ENCODE peak calls at places on chromosomes 2 and 18, in nine cellular contexts. One of them, this sample, is unnamed.

GRCh38 chr2:131132729-131133128 is 27.6 kb downstream of the PLEKHB2 start:
- DNase-seq in midbrain: no peak
- DNase-seq in mucosa of gallbladder: no peak
- DNase-seq in stimulated activated CD8-positive, alpha-beta memory T cell treated with anti-CD3 and anti-CD28 coated beads, Interleukin-15, amount 100 ng/mL, for 4 hours: no peak
- DNase-seq in Peyer's patch: no peak
- DNase-seq in T-helper 1 cell: no peak
- DNase-seq in A172: no peak
- DNase-seq in AG04450: no peak
- DNase-seq in Caki2: no peak
- DNase-seq in this sample: no peak

GRCh38 chr2:96771792-96772618 is 11.3 kb downstream of the CNNM4 start:
- DNase-seq in midbrain: no peak
- DNase-seq in mucosa of gallbladder: peak; percentile 55
- DNase-seq in stimulated activated CD8-positive, alpha-beta memory T cell treated with anti-CD3 and anti-CD28 coated beads, Interleukin-15, amount 100 ng/mL, for 4 hours: no peak
- DNase-seq in Peyer's patch: no peak
- DNase-seq in T-helper 1 cell: no peak
- DNase-seq in A172: no peak
- DNase-seq in AG04450: no peak
- DNase-seq in Caki2: no peak
- DNase-seq in this sample: no peak

GRCh38 chr2:10897956-10898355 is 13.8 kb upstream of the KCNF1 start:
- DNase-seq in midbrain: no peak
- DNase-seq in mucosa of gallbladder: no peak
- DNase-seq in stimulated activated CD8-positive, alpha-beta memory T cell treated with anti-CD3 and anti-CD28 coated beads, Interleukin-15, amount 100 ng/mL, for 4 hours: no peak
- DNase-seq in Peyer's patch: no peak
- DNase-seq in T-helper 1 cell: no peak
- DNase-seq in A172: no peak
- DNase-seq in AG04450: no peak
- DNase-seq in Caki2: no peak
- DNase-seq in this sample: no peak

GRCh38 chr2:221791840-221792239 is 219.7 kb upstream of the EPHA4 start:
- DNase-seq in midbrain: no peak
- DNase-seq in mucosa of gallbladder: no peak
- DNase-seq in stimulated activated CD8-positive, alpha-beta memory T cell treated with anti-CD3 and anti-CD28 coated beads, Interleukin-15, amount 100 ng/mL, for 4 hours: no peak
- DNase-seq in Peyer's patch: no peak
- DNase-seq in T-helper 1 cell: no peak
- DNase-seq in A172: peak; percentile 23
- DNase-seq in AG04450: no peak
- DNase-seq in Caki2: peak; percentile 7
- DNase-seq in this sample: no peak

GRCh38 chr2:201854841-201855240 is 48.5 kb downstream of the CDK15 start:
- DNase-seq in midbrain: no peak
- DNase-seq in mucosa of gallbladder: no peak
- DNase-seq in stimulated activated CD8-positive, alpha-beta memory T cell treated with anti-CD3 and anti-CD28 coated beads, Interleukin-15, amount 100 ng/mL, for 4 hours: no peak
- DNase-seq in Peyer's patch: no peak
- DNase-seq in T-helper 1 cell: no peak
- DNase-seq in A172: no peak
- DNase-seq in AG04450: peak; percentile 49
- DNase-seq in Caki2: no peak
- DNase-seq in this sample: peak; percentile 14

GRCh38 chr2:162086904-162087303 is 12.9 kb upstream of the DPP4 start:
- DNase-seq in midbrain: no peak
- DNase-seq in mucosa of gallbladder: no peak
- DNase-seq in stimulated activated CD8-positive, alpha-beta memory T cell treated with anti-CD3 and anti-CD28 coated beads, Interleukin-15, amount 100 ng/mL, for 4 hours: no peak
- DNase-seq in Peyer's patch: no peak
- DNase-seq in T-helper 1 cell: no peak
- DNase-seq in A172: peak; percentile 19
- DNase-seq in AG04450: no peak
- DNase-seq in Caki2: no peak
- DNase-seq in this sample: no peak

GRCh38 chr2:42050350-42051167 is 2.7 kb downstream of the PKDCC start:
- DNase-seq in midbrain: no peak
- DNase-seq in mucosa of gallbladder: no peak
- DNase-seq in stimulated activated CD8-positive, alpha-beta memory T cell treated with anti-CD3 and anti-CD28 coated beads, Interleukin-15, amount 100 ng/mL, for 4 hours: no peak
- DNase-seq in Peyer's patch: no peak
- DNase-seq in T-helper 1 cell: no peak
- DNase-seq in A172: no peak
- DNase-seq in AG04450: no peak
- DNase-seq in Caki2: no peak
- DNase-seq in this sample: no peak

GRCh38 chr2:12282780-12283695 is 433.7 kb upstream of the TRIB2 start:
- DNase-seq in midbrain: no peak
- DNase-seq in mucosa of gallbladder: no peak
- DNase-seq in stimulated activated CD8-positive, alpha-beta memory T cell treated with anti-CD3 and anti-CD28 coated beads, Interleukin-15, amount 100 ng/mL, for 4 hours: no peak
- DNase-seq in Peyer's patch: no peak
- DNase-seq in T-helper 1 cell: no peak
- DNase-seq in A172: no peak
- DNase-seq in AG04450: no peak
- DNase-seq in Caki2: no peak
- DNase-seq in this sample: no peak

GRCh38 chr18:812673-813404 is 797 bp upstream of the YES1 start:
- DNase-seq in midbrain: no peak
- DNase-seq in mucosa of gallbladder: peak; percentile 60
- DNase-seq in stimulated activated CD8-positive, alpha-beta memory T cell treated with anti-CD3 and anti-CD28 coated beads, Interleukin-15, amount 100 ng/mL, for 4 hours: peak; percentile 53
- DNase-seq in Peyer's patch: peak; percentile 58
- DNase-seq in T-helper 1 cell: peak; percentile 53
- DNase-seq in A172: peak; percentile 79
- DNase-seq in AG04450: peak; percentile 41
- DNase-seq in Caki2: peak; percentile 75
- DNase-seq in this sample: peak; percentile 70

GRCh38 chr18:47150824-47151366 is 595 bp upstream of the HDHD2 start:
- DNase-seq in midbrain: peak; percentile 28
- DNase-seq in mucosa of gallbladder: no peak
- DNase-seq in stimulated activated CD8-positive, alpha-beta memory T cell treated with anti-CD3 and anti-CD28 coated beads, Interleukin-15, amount 100 ng/mL, for 4 hours: no peak
- DNase-seq in Peyer's patch: no peak
- DNase-seq in T-helper 1 cell: no peak
- DNase-seq in A172: peak; percentile 19
- DNase-seq in AG04450: no peak
- DNase-seq in Caki2: no peak
- DNase-seq in this sample: peak; percentile 22

GRCh38 chr2:229270551-229271410 is at the start of gene PID1:
- DNase-seq in midbrain: peak; percentile 42
- DNase-seq in mucosa of gallbladder: no peak
- DNase-seq in stimulated activated CD8-positive, alpha-beta memory T cell treated with anti-CD3 and anti-CD28 coated beads, Interleukin-15, amount 100 ng/mL, for 4 hours: no peak
- DNase-seq in Peyer's patch: no peak
- DNase-seq in T-helper 1 cell: no peak
- DNase-seq in A172: no peak
- DNase-seq in AG04450: no peak
- DNase-seq in Caki2: peak; percentile 27
- DNase-seq in this sample: peak; percentile 34

GRCh38 chr2:68193774-68194372 is 36.2 kb downstream of the PNO1 start:
- DNase-seq in midbrain: no peak
- DNase-seq in mucosa of gallbladder: no peak
- DNase-seq in stimulated activated CD8-positive, alpha-beta memory T cell treated with anti-CD3 and anti-CD28 coated beads, Interleukin-15, amount 100 ng/mL, for 4 hours: no peak
- DNase-seq in Peyer's patch: no peak
- DNase-seq in T-helper 1 cell: no peak
- DNase-seq in A172: peak; percentile 54
- DNase-seq in AG04450: peak; percentile 8
- DNase-seq in Caki2: peak; percentile 38
- DNase-seq in this sample: peak; percentile 39

GRCh38 chr2:219851801-219852481 is 224.5 kb downstream of the SLC4A3 start:
- DNase-seq in midbrain: no peak
- DNase-seq in mucosa of gallbladder: no peak
- DNase-seq in stimulated activated CD8-positive, alpha-beta memory T cell treated with anti-CD3 and anti-CD28 coated beads, Interleukin-15, amount 100 ng/mL, for 4 hours: no peak
- DNase-seq in Peyer's patch: no peak
- DNase-seq in T-helper 1 cell: no peak
- DNase-seq in A172: peak; percentile 81
- DNase-seq in AG04450: no peak
- DNase-seq in Caki2: no peak
- DNase-seq in this sample: no peak

GRCh38 chr2:9617749-9618148 is 13.0 kb downstream of the YWHAQ start:
- DNase-seq in midbrain: no peak
- DNase-seq in mucosa of gallbladder: no peak
- DNase-seq in stimulated activated CD8-positive, alpha-beta memory T cell treated with anti-CD3 and anti-CD28 coated beads, Interleukin-15, amount 100 ng/mL, for 4 hours: no peak
- DNase-seq in Peyer's patch: no peak
- DNase-seq in T-helper 1 cell: no peak
- DNase-seq in A172: no peak
- DNase-seq in AG04450: no peak
- DNase-seq in Caki2: no peak
- DNase-seq in this sample: no peak

GRCh38 chr18:73520229-73520628 is 627.4 kb downstream of the FBXO15 start:
- DNase-seq in midbrain: no peak
- DNase-seq in mucosa of gallbladder: no peak
- DNase-seq in stimulated activated CD8-positive, alpha-beta memory T cell treated with anti-CD3 and anti-CD28 coated beads, Interleukin-15, amount 100 ng/mL, for 4 hours: no peak
- DNase-seq in Peyer's patch: no peak
- DNase-seq in T-helper 1 cell: no peak
- DNase-seq in A172: no peak
- DNase-seq in AG04450: no peak
- DNase-seq in Caki2: no peak
- DNase-seq in this sample: no peak

GRCh38 chr18:70169747-70170146 is 35.7 kb downstream of the RTTN start:
- DNase-seq in midbrain: no peak
- DNase-seq in mucosa of gallbladder: no peak
- DNase-seq in stimulated activated CD8-positive, alpha-beta memory T cell treated with anti-CD3 and anti-CD28 coated beads, Interleukin-15, amount 100 ng/mL, for 4 hours: no peak
- DNase-seq in Peyer's patch: no peak
- DNase-seq in T-helper 1 cell: no peak
- DNase-seq in A172: no peak
- DNase-seq in AG04450: no peak
- DNase-seq in Caki2: no peak
- DNase-seq in this sample: peak; percentile 68

GRCh38 chr2:233822101-233822771 is 32.1 kb downstream of the HJURP start:
- DNase-seq in midbrain: no peak
- DNase-seq in mucosa of gallbladder: no peak
- DNase-seq in stimulated activated CD8-positive, alpha-beta memory T cell treated with anti-CD3 and anti-CD28 coated beads, Interleukin-15, amount 100 ng/mL, for 4 hours: no peak
- DNase-seq in Peyer's patch: no peak
- DNase-seq in T-helper 1 cell: no peak
- DNase-seq in A172: no peak
- DNase-seq in AG04450: no peak
- DNase-seq in Caki2: no peak
- DNase-seq in this sample: no peak

GRCh38 chr2:132923787-132924186 is 253.8 kb upstream of the LYPD1 start:
- DNase-seq in midbrain: no peak
- DNase-seq in mucosa of gallbladder: no peak
- DNase-seq in stimulated activated CD8-positive, alpha-beta memory T cell treated with anti-CD3 and anti-CD28 coated beads, Interleukin-15, amount 100 ng/mL, for 4 hours: no peak
- DNase-seq in Peyer's patch: no peak
- DNase-seq in T-helper 1 cell: no peak
- DNase-seq in A172: peak; percentile 35
- DNase-seq in AG04450: peak; percentile 70
- DNase-seq in Caki2: no peak
- DNase-seq in this sample: no peak

GRCh38 chr2:11370377-11371098 is 26.1 kb upstream of the ROCK2 start:
- DNase-seq in midbrain: no peak
- DNase-seq in mucosa of gallbladder: peak; percentile 90
- DNase-seq in stimulated activated CD8-positive, alpha-beta memory T cell treated with anti-CD3 and anti-CD28 coated beads, Interleukin-15, amount 100 ng/mL, for 4 hours: no peak
- DNase-seq in Peyer's patch: no peak
- DNase-seq in T-helper 1 cell: no peak
- DNase-seq in A172: peak; percentile 30
- DNase-seq in AG04450: no peak
- DNase-seq in Caki2: peak; percentile 41
- DNase-seq in this sample: no peak

GRCh38 chr2:182280128-182280527 is 146.7 kb downstream of the PDE1A start:
- DNase-seq in midbrain: no peak
- DNase-seq in mucosa of gallbladder: no peak
- DNase-seq in stimulated activated CD8-positive, alpha-beta memory T cell treated with anti-CD3 and anti-CD28 coated beads, Interleukin-15, amount 100 ng/mL, for 4 hours: no peak
- DNase-seq in Peyer's patch: no peak
- DNase-seq in T-helper 1 cell: no peak
- DNase-seq in A172: peak; percentile 40
- DNase-seq in AG04450: no peak
- DNase-seq in Caki2: no peak
- DNase-seq in this sample: no peak

GRCh38 chr2:208607694-208608093 is 201.1 kb downstream of the PTH2R start:
- DNase-seq in midbrain: no peak
- DNase-seq in mucosa of gallbladder: no peak
- DNase-seq in stimulated activated CD8-positive, alpha-beta memory T cell treated with anti-CD3 and anti-CD28 coated beads, Interleukin-15, amount 100 ng/mL, for 4 hours: no peak
- DNase-seq in Peyer's patch: no peak
- DNase-seq in T-helper 1 cell: no peak
- DNase-seq in A172: no peak
- DNase-seq in AG04450: no peak
- DNase-seq in Caki2: no peak
- DNase-seq in this sample: no peak

GRCh38 chr2:222548997-222549396 is 106.9 kb downstream of the FARSB start:
- DNase-seq in midbrain: peak; percentile 18
- DNase-seq in mucosa of gallbladder: no peak
- DNase-seq in stimulated activated CD8-positive, alpha-beta memory T cell treated with anti-CD3 and anti-CD28 coated beads, Interleukin-15, amount 100 ng/mL, for 4 hours: no peak
- DNase-seq in Peyer's patch: no peak
- DNase-seq in T-helper 1 cell: no peak
- DNase-seq in A172: no peak
- DNase-seq in AG04450: no peak
- DNase-seq in Caki2: no peak
- DNase-seq in this sample: no peak

GRCh38 chr2:215903208-215903607 is 110.1 kb downstream of the MREG start:
- DNase-seq in midbrain: no peak
- DNase-seq in mucosa of gallbladder: no peak
- DNase-seq in stimulated activated CD8-positive, alpha-beta memory T cell treated with anti-CD3 and anti-CD28 coated beads, Interleukin-15, amount 100 ng/mL, for 4 hours: no peak
- DNase-seq in Peyer's patch: no peak
- DNase-seq in T-helper 1 cell: no peak
- DNase-seq in A172: no peak
- DNase-seq in AG04450: no peak
- DNase-seq in Caki2: no peak
- DNase-seq in this sample: no peak

GRCh38 chr18:51195602-51196115 is 1.8 kb downstream of the MEX3C start:
- DNase-seq in midbrain: peak; percentile 52
- DNase-seq in mucosa of gallbladder: no peak
- DNase-seq in stimulated activated CD8-positive, alpha-beta memory T cell treated with anti-CD3 and anti-CD28 coated beads, Interleukin-15, amount 100 ng/mL, for 4 hours: no peak
- DNase-seq in Peyer's patch: peak; percentile 63
- DNase-seq in T-helper 1 cell: no peak
- DNase-seq in A172: peak; percentile 41
- DNase-seq in AG04450: no peak
- DNase-seq in Caki2: peak; percentile 58
- DNase-seq in this sample: peak; percentile 30

GRCh38 chr2:45964226-45964841 is 312.9 kb downstream of the PRKCE start:
- DNase-seq in midbrain: peak; percentile 11
- DNase-seq in mucosa of gallbladder: peak; percentile 93
- DNase-seq in stimulated activated CD8-positive, alpha-beta memory T cell treated with anti-CD3 and anti-CD28 coated beads, Interleukin-15, amount 100 ng/mL, for 4 hours: no peak
- DNase-seq in Peyer's patch: no peak
- DNase-seq in T-helper 1 cell: no peak
- DNase-seq in A172: peak; percentile 99
- DNase-seq in AG04450: peak; percentile 55
- DNase-seq in Caki2: peak; percentile 85
- DNase-seq in this sample: peak; percentile 95

GRCh38 chr2:10305715-10306114 is 3.0 kb downstream of the HPCAL1 start:
- DNase-seq in midbrain: no peak
- DNase-seq in mucosa of gallbladder: no peak
- DNase-seq in stimulated activated CD8-positive, alpha-beta memory T cell treated with anti-CD3 and anti-CD28 coated beads, Interleukin-15, amount 100 ng/mL, for 4 hours: no peak
- DNase-seq in Peyer's patch: peak; percentile 25
- DNase-seq in T-helper 1 cell: no peak
- DNase-seq in A172: no peak
- DNase-seq in AG04450: no peak
- DNase-seq in Caki2: no peak
- DNase-seq in this sample: no peak

GRCh38 chr2:203126971-203127370 is 111.8 kb upstream of the CYP20A1 start:
- DNase-seq in midbrain: no peak
- DNase-seq in mucosa of gallbladder: no peak
- DNase-seq in stimulated activated CD8-positive, alpha-beta memory T cell treated with anti-CD3 and anti-CD28 coated beads, Interleukin-15, amount 100 ng/mL, for 4 hours: no peak
- DNase-seq in Peyer's patch: no peak
- DNase-seq in T-helper 1 cell: no peak
- DNase-seq in A172: no peak
- DNase-seq in AG04450: no peak
- DNase-seq in Caki2: no peak
- DNase-seq in this sample: no peak

GRCh38 chr2:149715894-149716293 is 128.3 kb upstream of the MMADHC start:
- DNase-seq in midbrain: no peak
- DNase-seq in mucosa of gallbladder: no peak
- DNase-seq in stimulated activated CD8-positive, alpha-beta memory T cell treated with anti-CD3 and anti-CD28 coated beads, Interleukin-15, amount 100 ng/mL, for 4 hours: no peak
- DNase-seq in Peyer's patch: no peak
- DNase-seq in T-helper 1 cell: no peak
- DNase-seq in A172: no peak
- DNase-seq in AG04450: no peak
- DNase-seq in Caki2: no peak
- DNase-seq in this sample: no peak

GRCh38 chr2:20573611-20574422 is 77.1 kb downstream of the HS1BP3 start:
- DNase-seq in midbrain: peak; percentile 73
- DNase-seq in mucosa of gallbladder: peak; percentile 48
- DNase-seq in stimulated activated CD8-positive, alpha-beta memory T cell treated with anti-CD3 and anti-CD28 coated beads, Interleukin-15, amount 100 ng/mL, for 4 hours: no peak
- DNase-seq in Peyer's patch: no peak
- DNase-seq in T-helper 1 cell: no peak
- DNase-seq in A172: peak; percentile 88
- DNase-seq in AG04450: peak; percentile 58
- DNase-seq in Caki2: no peak
- DNase-seq in this sample: no peak

GRCh38 chr2:73239776-73240175 is 5.7 kb downstream of the CCT7 start:
- DNase-seq in midbrain: no peak
- DNase-seq in mucosa of gallbladder: no peak
- DNase-seq in stimulated activated CD8-positive, alpha-beta memory T cell treated with anti-CD3 and anti-CD28 coated beads, Interleukin-15, amount 100 ng/mL, for 4 hours: no peak
- DNase-seq in Peyer's patch: no peak
- DNase-seq in T-helper 1 cell: no peak
- DNase-seq in A172: no peak
- DNase-seq in AG04450: no peak
- DNase-seq in Caki2: no peak
- DNase-seq in this sample: no peak

GRCh38 chr2:35410431-35411061 is 945.0 kb upstream of the CRIM1 start:
- DNase-seq in midbrain: peak; percentile 75
- DNase-seq in mucosa of gallbladder: peak; percentile 33
- DNase-seq in stimulated activated CD8-positive, alpha-beta memory T cell treated with anti-CD3 and anti-CD28 coated beads, Interleukin-15, amount 100 ng/mL, for 4 hours: no peak
- DNase-seq in Peyer's patch: no peak
- DNase-seq in T-helper 1 cell: no peak
- DNase-seq in A172: peak; percentile 56
- DNase-seq in AG04450: no peak
- DNase-seq in Caki2: peak; percentile 37
- DNase-seq in this sample: peak; percentile 57

This sample was measured in ACHN.